ENCODE peak calls at places on chromosome 16, in eight cellular contexts. One of them, this sample, is unnamed.

GRCh38 chr16:57600048-57600835 is 28.2 kb upstream of the ADGRG1 start:
- DNase-seq in hepatocyte: peak; percentile 75
- DNase-seq in adipocyte: peak; percentile 21
- DNase-seq in endodermal cell: peak; percentile 94
- DNase-seq in CD8-positive, alpha-beta memory T cell: no peak
- DNase-seq in adrenal gland: peak; percentile 75
- DNase-seq in stomach: peak; percentile 79
- DNase-seq in transverse colon: peak; percentile 75
- DNase-seq in this sample: no peak

GRCh38 chr16:54842743-54843423 is 87.8 kb upstream of the IRX5 start:
- DNase-seq in stomach: no peak
- DNase-seq in transverse colon: no peak
- DNase-seq in CD8-positive, alpha-beta memory T cell: no peak
- DNase-seq in hepatocyte: no peak
- DNase-seq in endodermal cell: no peak
- DNase-seq in adrenal gland: no peak
- DNase-seq in adipocyte: no peak
- DNase-seq in this sample: no peak

GRCh38 chr16:29315916-29316517 is 90.5 kb downstream of the NPIPB11 start:
- DNase-seq in adipocyte: no peak
- DNase-seq in hepatocyte: no peak
- DNase-seq in endodermal cell: peak; percentile 75
- DNase-seq in transverse colon: no peak
- DNase-seq in CD8-positive, alpha-beta memory T cell: no peak
- DNase-seq in stomach: no peak
- DNase-seq in adrenal gland: no peak
- DNase-seq in this sample: no peak

GRCh38 chr16:700684-701584 is 4.7 kb downstream of the FBXL16 start:
- DNase-seq in transverse colon: no peak
- DNase-seq in CD8-positive, alpha-beta memory T cell: peak; percentile 43
- DNase-seq in endodermal cell: peak; percentile 91
- DNase-seq in adipocyte: peak; percentile 64
- DNase-seq in stomach: no peak
- DNase-seq in hepatocyte: peak; percentile 75
- DNase-seq in adrenal gland: no peak
- DNase-seq in this sample: no peak

GRCh38 chr16:27332105-27332504 is 18.3 kb downstream of the IL4R start:
- DNase-seq in adipocyte: no peak
- DNase-seq in hepatocyte: no peak
- DNase-seq in adrenal gland: no peak
- DNase-seq in stomach: no peak
- DNase-seq in transverse colon: no peak
- DNase-seq in endodermal cell: peak; percentile 41
- DNase-seq in CD8-positive, alpha-beta memory T cell: no peak
- DNase-seq in this sample: no peak

GRCh38 chr16:30430428-30430970 is 669 bp upstream of the DCTPP1 start:
- DNase-seq in adipocyte: no peak
- DNase-seq in endodermal cell: no peak
- DNase-seq in transverse colon: no peak
- DNase-seq in CD8-positive, alpha-beta memory T cell: no peak
- DNase-seq in hepatocyte: no peak
- DNase-seq in stomach: no peak
- DNase-seq in adrenal gland: no peak
- DNase-seq in this sample: no peak

GRCh38 chr16:84281077-84281476 is 13.6 kb upstream of the WFDC1 start:
- DNase-seq in adipocyte: no peak
- DNase-seq in hepatocyte: no peak
- DNase-seq in CD8-positive, alpha-beta memory T cell: no peak
- DNase-seq in adrenal gland: no peak
- DNase-seq in stomach: no peak
- DNase-seq in endodermal cell: peak; percentile 81
- DNase-seq in transverse colon: no peak
- DNase-seq in this sample: peak; percentile 68

GRCh38 chr16:57138281-57138935 is 46.0 kb downstream of the CPNE2 start:
- DNase-seq in adipocyte: no peak
- DNase-seq in stomach: no peak
- DNase-seq in adrenal gland: no peak
- DNase-seq in hepatocyte: no peak
- DNase-seq in transverse colon: no peak
- DNase-seq in endodermal cell: no peak
- DNase-seq in CD8-positive, alpha-beta memory T cell: no peak
- DNase-seq in this sample: no peak

GRCh38 chr16:57356547-57356946 is 2.0 kb upstream of the CCL22 start:
- DNase-seq in stomach: peak; percentile 8
- DNase-seq in adipocyte: no peak
- DNase-seq in endodermal cell: no peak
- DNase-seq in CD8-positive, alpha-beta memory T cell: no peak
- DNase-seq in hepatocyte: no peak
- DNase-seq in adrenal gland: no peak
- DNase-seq in transverse colon: no peak
- DNase-seq in this sample: no peak

GRCh38 chr16:79326549-79326948 is 274.0 kb downstream of the MAF start:
- DNase-seq in transverse colon: no peak
- DNase-seq in endodermal cell: no peak
- DNase-seq in CD8-positive, alpha-beta memory T cell: no peak
- DNase-seq in adrenal gland: no peak
- DNase-seq in stomach: no peak
- DNase-seq in adipocyte: no peak
- DNase-seq in hepatocyte: no peak
- DNase-seq in this sample: no peak

GRCh38 chr16:63804126-63804525 is 1317.7 kb downstream of the CDH11 start:
- DNase-seq in adrenal gland: no peak
- DNase-seq in transverse colon: no peak
- DNase-seq in hepatocyte: no peak
- DNase-seq in adipocyte: no peak
- DNase-seq in CD8-positive, alpha-beta memory T cell: no peak
- DNase-seq in endodermal cell: no peak
- DNase-seq in stomach: no peak
- DNase-seq in this sample: no peak

GRCh38 chr16:66682271-66682670 is 14.3 kb downstream of the CMTM4 start:
- DNase-seq in hepatocyte: no peak
- DNase-seq in adipocyte: peak; percentile 57
- DNase-seq in stomach: no peak
- DNase-seq in transverse colon: no peak
- DNase-seq in adrenal gland: no peak
- DNase-seq in endodermal cell: no peak
- DNase-seq in CD8-positive, alpha-beta memory T cell: no peak
- DNase-seq in this sample: no peak

GRCh38 chr16:69494993-69495392 is 70.6 kb downstream of the CYB5B start:
- DNase-seq in stomach: no peak
- DNase-seq in CD8-positive, alpha-beta memory T cell: peak; percentile 22
- DNase-seq in transverse colon: peak; percentile 31
- DNase-seq in adrenal gland: peak; percentile 30
- DNase-seq in endodermal cell: peak; percentile 89
- DNase-seq in hepatocyte: no peak
- DNase-seq in adipocyte: peak; percentile 29
- DNase-seq in this sample: peak; percentile 8

GRCh38 chr16:15031596-15031995 is 24.3 kb downstream of the NTAN1 start:
- DNase-seq in endodermal cell: no peak
- DNase-seq in transverse colon: peak; percentile 6
- DNase-seq in stomach: no peak
- DNase-seq in adrenal gland: no peak
- DNase-seq in CD8-positive, alpha-beta memory T cell: no peak
- DNase-seq in hepatocyte: no peak
- DNase-seq in adipocyte: no peak
- DNase-seq in this sample: peak; percentile 53

GRCh38 chr16:17343028-17343427 is 127.7 kb downstream of the XYLT1 start:
- DNase-seq in hepatocyte: no peak
- DNase-seq in stomach: no peak
- DNase-seq in CD8-positive, alpha-beta memory T cell: peak; percentile 19
- DNase-seq in adipocyte: no peak
- DNase-seq in adrenal gland: no peak
- DNase-seq in transverse colon: peak; percentile 54
- DNase-seq in endodermal cell: no peak
- DNase-seq in this sample: peak; percentile 47

GRCh38 chr16:71360378-71360777 is 1.9 kb downstream of the CALB2 start:
- DNase-seq in adipocyte: peak; percentile 68
- DNase-seq in endodermal cell: no peak
- DNase-seq in transverse colon: no peak
- DNase-seq in adrenal gland: peak; percentile 87
- DNase-seq in CD8-positive, alpha-beta memory T cell: no peak
- DNase-seq in stomach: no peak
- DNase-seq in hepatocyte: peak; percentile 63
- DNase-seq in this sample: no peak

GRCh38 chr16:46649571-46649970 is 28.4 kb upstream of the SHCBP1 start:
- DNase-seq in endodermal cell: no peak
- DNase-seq in transverse colon: peak; percentile 38
- DNase-seq in hepatocyte: no peak
- DNase-seq in CD8-positive, alpha-beta memory T cell: no peak
- DNase-seq in adipocyte: no peak
- DNase-seq in stomach: no peak
- DNase-seq in adrenal gland: no peak
- DNase-seq in this sample: no peak

GRCh38 chr16:84547539-84548058 is 43.1 kb upstream of the MEAK7 start:
- DNase-seq in endodermal cell: no peak
- DNase-seq in stomach: no peak
- DNase-seq in adrenal gland: no peak
- DNase-seq in hepatocyte: no peak
- DNase-seq in adipocyte: no peak
- DNase-seq in transverse colon: no peak
- DNase-seq in CD8-positive, alpha-beta memory T cell: no peak
- DNase-seq in this sample: no peak

GRCh38 chr16:31080035-31080629 is 5.9 kb downstream of the ZNF646 start:
- DNase-seq in CD8-positive, alpha-beta memory T cell: no peak
- DNase-seq in adrenal gland: no peak
- DNase-seq in hepatocyte: peak; percentile 4
- DNase-seq in endodermal cell: no peak
- DNase-seq in stomach: no peak
- DNase-seq in transverse colon: no peak
- DNase-seq in adipocyte: no peak
- DNase-seq in this sample: no peak

GRCh38 chr16:967077-967541 is 3.7 kb downstream of the LMF1 start:
- DNase-seq in adipocyte: no peak
- DNase-seq in hepatocyte: no peak
- DNase-seq in transverse colon: peak; percentile 52
- DNase-seq in endodermal cell: no peak
- DNase-seq in adrenal gland: no peak
- DNase-seq in stomach: no peak
- DNase-seq in CD8-positive, alpha-beta memory T cell: no peak
- DNase-seq in this sample: no peak

GRCh38 chr16:1183235-1183907 is 30.5 kb downstream of the CACNA1H start:
- DNase-seq in stomach: no peak
- DNase-seq in CD8-positive, alpha-beta memory T cell: no peak
- DNase-seq in endodermal cell: no peak
- DNase-seq in adrenal gland: peak; percentile 59
- DNase-seq in hepatocyte: peak; percentile 73
- DNase-seq in adipocyte: peak; percentile 76
- DNase-seq in transverse colon: peak; percentile 53
- DNase-seq in this sample: no peak

DNA sequence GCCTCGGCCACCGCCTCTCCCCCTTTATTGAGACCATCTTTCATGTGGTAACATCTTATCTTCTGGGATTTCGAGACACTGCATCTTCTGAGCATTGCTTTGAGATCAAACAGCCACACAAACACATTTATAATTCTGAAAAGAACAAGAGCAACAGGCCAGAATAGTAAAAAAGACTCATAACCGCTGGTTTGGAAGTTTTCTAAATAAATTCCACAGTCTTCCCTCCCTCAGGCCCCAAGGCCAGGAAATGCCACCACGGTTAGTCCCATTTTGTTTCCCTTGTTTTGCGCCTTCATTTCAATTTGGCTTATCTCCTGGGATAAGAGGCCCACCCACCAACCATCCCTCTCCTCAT is 25.3 kb downstream of the LITAF start:
- DNase-seq in hepatocyte: no peak
- DNase-seq in adipocyte: peak; percentile 46
- DNase-seq in CD8-positive, alpha-beta memory T cell: no peak
- DNase-seq in transverse colon: no peak
- DNase-seq in endodermal cell: no peak
- DNase-seq in stomach: no peak
- DNase-seq in adrenal gland: no peak
- DNase-seq in this sample: no peak
- H3K4me3 ChIP-seq in hepatocyte: no peak overlapping the region
- H3K4me3 ChIP-seq in adipocyte: no peak overlapping the region
- H3K4me3 ChIP-seq in CD8-positive, alpha-beta memory T cell: peak overlapping the region; percentile 62
- H3K4me3 ChIP-seq in transverse colon: peak overlapping the region; percentile 9
- H3K4me3 ChIP-seq in endodermal cell: no peak overlapping the region
- H3K4me3 ChIP-seq in stomach: no peak overlapping the region
- H3K4me3 ChIP-seq in adrenal gland: no peak overlapping the region
- H3K4me3 ChIP-seq in this sample: no peak overlapping the region

GRCh38 chr16:75074920-75075687 is 41.5 kb downstream of the LDHD start:
- DNase-seq in transverse colon: peak; percentile 74
- DNase-seq in adipocyte: no peak
- DNase-seq in adrenal gland: peak; percentile 21
- DNase-seq in CD8-positive, alpha-beta memory T cell: peak; percentile 84
- DNase-seq in endodermal cell: no peak
- DNase-seq in hepatocyte: no peak
- DNase-seq in stomach: peak; percentile 58
- DNase-seq in this sample: peak; percentile 100
- H3K4me3 ChIP-seq in transverse colon: no peak overlapping the region
- H3K4me3 ChIP-seq in adipocyte: no peak overlapping the region
- H3K4me3 ChIP-seq in adrenal gland: no peak overlapping the region
- H3K4me3 ChIP-seq in CD8-positive, alpha-beta memory T cell: peak overlapping the region; percentile 49
- H3K4me3 ChIP-seq in endodermal cell: no peak overlapping the region
- H3K4me3 ChIP-seq in hepatocyte: no peak overlapping the region
- H3K4me3 ChIP-seq in stomach: no peak overlapping the region
- H3K4me3 ChIP-seq in this sample: peak overlapping the region; percentile 41

DNA sequence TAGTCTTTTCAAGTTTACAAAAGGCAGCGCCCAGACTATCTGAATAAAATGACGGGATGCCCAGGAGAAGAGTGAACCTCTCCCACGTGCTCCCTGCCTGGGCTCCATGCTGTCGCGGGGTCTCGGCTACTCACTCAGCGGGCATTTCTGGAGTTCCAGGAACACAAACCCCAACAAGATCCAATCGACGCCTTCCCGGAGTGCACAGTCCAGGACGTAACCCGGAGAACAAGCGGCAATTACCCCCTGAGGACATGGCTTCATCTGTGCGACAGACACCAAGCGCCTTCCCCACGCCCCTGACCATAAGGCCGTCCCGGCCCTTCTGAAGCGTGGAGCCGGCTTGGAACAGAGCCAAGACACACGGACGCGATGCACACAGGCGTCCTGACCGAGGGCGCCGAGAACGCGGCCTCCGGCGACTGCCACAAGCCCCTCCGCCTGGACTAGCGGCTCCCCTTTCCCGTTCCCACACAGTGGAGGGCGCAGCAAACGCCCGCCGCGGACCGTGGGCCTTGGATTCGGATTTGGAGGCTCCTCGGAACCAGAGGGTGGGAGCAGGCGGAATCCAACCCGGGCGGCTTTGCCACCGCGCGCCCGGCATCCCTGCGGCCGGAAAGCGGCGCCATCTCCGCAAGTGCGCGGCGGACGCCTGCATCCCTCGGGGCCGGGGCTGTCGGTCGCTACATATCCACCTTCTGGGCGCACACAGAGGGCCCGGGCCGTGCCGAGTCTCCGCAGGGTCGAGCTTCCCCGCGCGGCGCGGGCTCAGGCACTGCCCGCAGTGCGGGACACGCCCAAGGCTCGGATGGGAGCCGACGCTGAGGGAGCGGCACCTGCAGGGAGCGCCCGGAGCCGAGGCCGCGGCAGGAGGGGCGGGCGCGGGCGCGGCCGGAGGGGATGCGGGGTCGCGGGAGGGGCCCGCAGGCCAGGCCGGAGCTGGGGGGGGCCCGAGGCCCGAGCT is 725 bp downstream of the ABCA3 start:
- DNase-seq in adrenal gland: peak; percentile 69
- DNase-seq in stomach: peak; percentile 58
- DNase-seq in hepatocyte: peak; percentile 65
- DNase-seq in adipocyte: peak; percentile 66
- DNase-seq in endodermal cell: peak; percentile 82
- DNase-seq in transverse colon: peak; percentile 60
- DNase-seq in CD8-positive, alpha-beta memory T cell: peak; percentile 14
- DNase-seq in this sample: no peak
- H3K4me3 ChIP-seq in adrenal gland: peak overlapping the region; percentile 45
- H3K4me3 ChIP-seq in stomach: peak overlapping the region; percentile 93
- H3K4me3 ChIP-seq in hepatocyte: peak overlapping the region; percentile 32
- H3K4me3 ChIP-seq in adipocyte: peak overlapping the region; percentile 78
- H3K4me3 ChIP-seq in endodermal cell: peak overlapping the region; percentile 81
- H3K4me3 ChIP-seq in transverse colon: peak overlapping the region; percentile 56
- H3K4me3 ChIP-seq in CD8-positive, alpha-beta memory T cell: peak overlapping the region; percentile 68
- H3K4me3 ChIP-seq in this sample: peak overlapping the region; percentile 51

GRCh38 chr16:85646358-85646907 is 33.3 kb downstream of the GSE1 start:
- DNase-seq in adipocyte: no peak
- DNase-seq in endodermal cell: no peak
- DNase-seq in transverse colon: no peak
- DNase-seq in CD8-positive, alpha-beta memory T cell: no peak
- DNase-seq in stomach: no peak
- DNase-seq in adrenal gland: no peak
- DNase-seq in hepatocyte: no peak
- DNase-seq in this sample: no peak
- H3K4me3 ChIP-seq in adipocyte: no peak overlapping the region
- H3K4me3 ChIP-seq in endodermal cell: no peak overlapping the region
- H3K4me3 ChIP-seq in transverse colon: no peak overlapping the region
- H3K4me3 ChIP-seq in CD8-positive, alpha-beta memory T cell: no peak overlapping the region
- H3K4me3 ChIP-seq in stomach: no peak overlapping the region
- H3K4me3 ChIP-seq in adrenal gland: no peak overlapping the region
- H3K4me3 ChIP-seq in hepatocyte: no peak overlapping the region
- H3K4me3 ChIP-seq in this sample: no peak overlapping the region